ENCODE peak calls at places on chromosomes 16 and 17, in six cellular contexts. G is heart left ventricle, X is neural progenitor cell, N is testis, H is IMR-90, Q is A549. R is an unnamed sample.

GRCh38 chr16:57271063-57271345 is 13.5 kb downstream of the PLLP start:
- DNase-seq in G (no peak), X (no peak), N (no peak), H (no peak), Q (no peak), R (no peak)

GRCh38 chr17:77503916-77504651 is 363.3 kb downstream of the SEC14L1 start:
- DNase-seq in G (no peak), X (no peak), N (peak), H (no peak), Q (no peak), R (peak)

GRCh38 chr16:70419384-70420327 is 19.2 kb downstream of the ST3GAL2 start:
- DNase-seq in G (no peak), X (no peak), N (no peak), H (no peak), Q (no peak), R (no peak)

GRCh38 chr17:42484304-42484703 is 25.6 kb downstream of the ATP6V0A1 start:
- DNase-seq in G (no peak), X (no peak), N (no peak), H (no peak), Q (no peak), R (no peak)

GRCh38 chr16:12646490-12647274 is 157.0 kb downstream of the CPPED1 start:
- DNase-seq in G (no peak), X (no peak), N (no peak), H (no peak), Q (no peak), R (no peak)

GRCh38 chr17:38873646-38874380 is 4.0 kb downstream of the LASP1 start:
- DNase-seq in G (no peak), X (peak), N (no peak), H (no peak), Q (peak), R (peak)

GRCh38 chr17:67258836-67259468 is 14.0 kb upstream of the HELZ start:
- DNase-seq in G (no peak), X (no peak), N (no peak), H (no peak), Q (no peak), R (no peak)

GRCh38 chr16:86120982-86121242 is 221.9 kb downstream of the IRF8 start:
- DNase-seq in G (no peak), X (no peak), N (no peak), H (no peak), Q (no peak), R (no peak)

GRCh38 chr17:31663576-31663975 is 195.5 kb downstream of the COPRS start:
- DNase-seq in G (no peak), X (no peak), N (no peak), H (peak), Q (no peak), R (no peak)

GRCh38 chr16:85229869-85230416 is 117.7 kb upstream of the CIBAR2 start:
- DNase-seq in G (no peak), X (peak), N (no peak), H (no peak), Q (no peak), R (no peak)

GRCh38 chr16:85326794-85327181 is 214.5 kb upstream of the CIBAR2 start:
- DNase-seq in G (no peak), X (no peak), N (no peak), H (no peak), Q (no peak), R (no peak)

GRCh38 chr17:75041656-75042280 is 5.0 kb downstream of the ATP5PD start:
- DNase-seq in G (no peak), X (no peak), N (no peak), H (no peak), Q (no peak), R (no peak)

GRCh38 chr17:39235555-39236221 is 9.9 kb upstream of the STAC2 start:
- DNase-seq in G (no peak), X (peak), N (peak), H (peak), Q (peak), R (peak)

GRCh38 chr17:74386397-74386796 is 19.1 kb downstream of the GPR142 start:
- DNase-seq in G (peak), X (no peak), N (no peak), H (no peak), Q (no peak), R (no peak)

GRCh38 chr17:76725580-76726230 is 701 bp downstream of the JMJD6 start:
- DNase-seq in G (peak), X (no peak), N (peak), H (peak), Q (peak), R (peak)

GRCh38 chr17:73291260-73291801 is 20.5 kb downstream of the CDC42EP4 start:
- DNase-seq in G (peak), X (no peak), N (no peak), H (peak), Q (peak), R (peak)

GRCh38 chr17:4739122-4740024 is at the start of the genes CXCL16 and ZMYND15:
- DNase-seq in G (peak), X (peak), N (peak), H (no peak), Q (peak), R (peak)

GRCh38 chr17:2282297-2282873 is 21.2 kb downstream of the SMG6 start:
- DNase-seq in G (no peak), X (peak), N (no peak), H (peak), Q (peak), R (no peak)

GRCh38 chr16:55822280-55822810 is 10.6 kb downstream of the CES1 start:
- DNase-seq in G (no peak), X (no peak), N (no peak), H (no peak), Q (no peak), R (no peak)

GRCh38 chr17:15463363-15463762 is 4.1 kb downstream of the CDRT4 start:
- DNase-seq in G (peak), X (peak), N (peak), H (peak), Q (no peak), R (no peak)

GRCh38 chr16:3060339-3061127 is 4.9 kb upstream of the IL32 start:
- DNase-seq in G (no peak), X (no peak), N (no peak), H (no peak), Q (no peak), R (no peak)

GRCh38 chr17:56203430-56203829 is 50.2 kb downstream of the ANKFN1 start:
- DNase-seq in G (no peak), X (no peak), N (no peak), H (no peak), Q (peak), R (no peak)

GRCh38 chr16:17271687-17272086 is 199.1 kb downstream of the XYLT1 start:
- DNase-seq in G (no peak), X (no peak), N (peak), H (peak), Q (no peak), R (no peak)

GRCh38 chr17:19318611-19319010 is 43.9 kb downstream of the B9D1 start:
- DNase-seq in G (no peak), X (no peak), N (no peak), H (no peak), Q (no peak), R (peak)

GRCh38 chr17:42378597-42379594 is 9.3 kb downstream of the STAT3 start:
- DNase-seq in G (no peak), X (no peak), N (no peak), H (peak), Q (no peak), R (no peak)

GRCh38 chr17:35763767-35764122 is 3.1 kb downstream of the C17orf50 start:
- DNase-seq in G (no peak), X (no peak), N (no peak), H (no peak), Q (no peak), R (no peak)

GRCh38 chr17:39632153-39632941 is 4.6 kb upstream of the STARD3 start:
- DNase-seq in G (no peak), X (no peak), N (peak), H (no peak), Q (no peak), R (no peak)

GRCh38 chr17:42850964-42851363 is at the start of gene AOC3:
- DNase-seq in G (peak), X (no peak), N (peak), H (no peak), Q (no peak), R (peak)

GRCh38 chr17:75755990-75756389 is 9.0 kb downstream of the GALK1 start:
- DNase-seq in G (no peak), X (no peak), N (no peak), H (no peak), Q (no peak), R (no peak)

GRCh38 chr16:86854058-86854621 is 275.8 kb downstream of the FOXL1 start:
- DNase-seq in G (no peak), X (no peak), N (no peak), H (peak), Q (no peak), R (peak)

GRCh38 chr17:61088556-61088955 is 311.1 kb upstream of the TBX2 start:
- DNase-seq in G (no peak), X (no peak), N (no peak), H (peak), Q (no peak), R (no peak)

GRCh38 chr16:1790611-1791255 is 2.8 kb downstream of the IGFALS start:
- DNase-seq in G (peak), X (no peak), N (no peak), H (no peak), Q (no peak), R (peak)

GRCh38 chr16:10090816-10091215 is 91.4 kb downstream of the GRIN2A start:
- DNase-seq in G (no peak), X (no peak), N (no peak), H (no peak), Q (no peak), R (no peak)

GRCh38 chr17:72726936-72727335 is 365.6 kb downstream of the SLC39A11 start:
- DNase-seq in G (no peak), X (no peak), N (no peak), H (peak), Q (no peak), R (no peak)

GRCh38 chr17:29948460-29949185 is 7.2 kb downstream of the EFCAB5 start:
- DNase-seq in G (no peak), X (no peak), N (no peak), H (no peak), Q (no peak), R (no peak)

GRCh38 chr17:7018331-7018964 is 4.4 kb upstream of the BCL6B start:
- DNase-seq in G (peak), X (no peak), N (peak), H (no peak), Q (no peak), R (no peak)

GRCh38 chr16:89358030-89359005 is 132.0 kb downstream of the ANKRD11 start:
- DNase-seq in G (no peak), X (no peak), N (no peak), H (no peak), Q (no peak), R (peak)

GRCh38 chr16:89359296-89360147 is 130.8 kb downstream of the ANKRD11 start:
- DNase-seq in G (no peak), X (no peak), N (peak), H (no peak), Q (no peak), R (no peak)

GRCh38 chr16:89361756-89362155 is 128.6 kb downstream of the ANKRD11 start:
- DNase-seq in G (no peak), X (no peak), N (no peak), H (no peak), Q (no peak), R (no peak)

GRCh38 chr16:89363621-89364393 is 126.6 kb downstream of the ANKRD11 start:
- DNase-seq in G (no peak), X (peak), N (no peak), H (peak), Q (peak), R (no peak)

DNA sequence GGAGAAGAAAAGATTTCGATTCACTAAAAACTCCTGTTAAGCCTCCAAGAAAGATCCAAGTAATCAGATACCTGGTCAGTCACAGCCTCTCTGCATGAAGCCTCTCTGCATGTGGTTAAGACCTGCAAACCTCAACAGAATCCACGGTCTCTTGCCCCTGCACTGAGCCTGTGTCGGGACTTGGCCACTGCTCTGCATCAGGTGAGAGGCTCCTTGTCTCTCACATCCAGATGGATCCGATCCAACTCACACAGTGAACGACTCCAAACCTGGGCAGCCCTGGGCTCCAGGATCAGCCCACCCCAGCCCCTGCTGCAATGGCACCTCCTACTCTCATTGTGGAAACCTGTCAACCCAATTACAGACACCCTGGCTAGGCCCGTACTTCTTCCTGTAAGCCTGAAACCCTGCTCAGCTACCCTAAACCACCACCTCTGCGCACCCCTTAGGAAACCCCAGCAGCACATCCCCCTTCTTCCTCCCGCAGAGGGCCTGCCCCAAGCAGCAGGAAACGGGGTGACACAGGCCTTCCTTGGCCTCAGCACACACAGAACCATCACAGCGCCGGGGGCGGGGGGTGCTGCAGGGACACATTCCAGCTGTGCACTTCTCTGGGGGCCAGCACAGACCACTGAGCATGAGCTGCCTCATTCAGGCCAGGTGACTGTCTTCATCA is 129.5 kb downstream of the ANKRD11 start:
- DNase-seq in G (no peak), X (no peak), N (no peak), H (no peak), Q (no peak), R (peak)
- H3K27ac ChIP-seq in G (no peak), X (peak), N (no peak), H (no peak), Q (no peak), R (peak)

GRCh38 chr16:72172105-72173034 is at the start of gene PMFBP1:
- DNase-seq in G (peak), X (no peak), N (peak), H (peak), Q (peak), R (no peak)
- H3K27ac ChIP-seq in G (no peak), X (no peak), N (no peak), H (no peak), Q (no peak), R (no peak)

DNA sequence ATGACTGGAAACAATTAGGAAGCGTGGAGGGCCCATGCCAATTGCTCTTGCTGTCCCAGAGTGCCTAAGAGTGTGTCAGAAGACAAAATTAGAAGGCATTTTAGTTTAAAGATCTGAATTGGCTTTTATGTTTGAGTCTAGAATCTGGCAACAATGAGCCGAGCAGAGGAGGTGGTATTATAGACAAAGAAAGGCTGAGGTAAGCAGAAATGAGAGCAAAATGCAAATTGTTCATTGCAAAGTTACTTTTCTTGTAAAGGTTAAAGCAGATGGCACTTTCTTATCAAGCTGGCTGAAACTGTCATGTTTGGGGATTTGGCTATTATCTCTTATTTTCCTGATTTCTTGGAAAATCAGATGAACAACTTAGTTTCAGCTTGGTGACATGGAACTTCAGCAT is 3.3 kb downstream of the MYL4 start:
- DNase-seq in G (no peak), X (no peak), N (no peak), H (no peak), Q (no peak), R (no peak)
- H3K27ac ChIP-seq in G (no peak), X (no peak), N (no peak), H (no peak), Q (no peak), R (no peak)

DNA sequence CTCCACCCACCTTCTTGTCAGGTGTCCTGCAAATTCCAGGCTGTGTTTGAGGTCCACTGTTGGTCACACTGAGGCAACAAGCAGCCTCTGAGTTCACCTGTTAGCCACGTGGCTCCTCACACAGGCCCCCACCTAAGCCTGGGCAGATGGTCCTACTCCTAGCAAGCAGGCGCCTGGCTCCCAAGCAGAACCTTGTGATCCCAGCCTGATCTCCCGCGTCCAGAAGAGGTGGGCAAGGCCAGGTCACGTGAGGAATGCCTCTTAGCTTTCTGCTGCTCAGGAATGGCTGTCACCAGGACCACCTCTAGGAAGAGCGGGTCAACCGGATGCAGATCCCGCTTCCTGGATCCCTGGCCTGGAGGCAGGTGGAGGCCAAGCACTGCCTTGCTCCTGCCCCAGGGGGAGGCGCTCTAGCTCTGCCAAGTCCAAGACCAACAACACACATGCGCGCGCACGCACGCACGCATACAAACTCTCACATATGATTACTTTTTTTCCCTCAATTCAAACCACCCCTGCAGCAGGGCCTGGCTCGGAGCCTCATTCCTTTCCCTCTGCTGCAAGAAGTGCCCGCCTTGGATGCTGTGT is 9.5 kb downstream of the CYB561 start:
- DNase-seq in G (no peak), X (no peak), N (peak), H (no peak), Q (no peak), R (no peak)
- H3K27ac ChIP-seq in G (no peak), X (no peak), N (no peak), H (no peak), Q (no peak), R (no peak)

GRCh38 chr17:68385490-68386215 is 71.6 kb downstream of the WIPI1 start:
- DNase-seq in G (no peak), X (no peak), N (no peak), H (no peak), Q (no peak), R (no peak)

GRCh38 chr17:68391561-68392268 is 65.6 kb downstream of the WIPI1 start:
- DNase-seq in G (no peak), X (no peak), N (peak), H (no peak), Q (no peak), R (no peak)

GRCh38 chr17:68387485-68387884 is 69.8 kb downstream of the WIPI1 start:
- DNase-seq in G (no peak), X (no peak), N (no peak), H (no peak), Q (no peak), R (no peak)

GRCh38 chr17:68390888-68391545 is 66.3 kb downstream of the WIPI1 start:
- DNase-seq in G (no peak), X (peak), N (peak), H (peak), Q (no peak), R (no peak)

DNA sequence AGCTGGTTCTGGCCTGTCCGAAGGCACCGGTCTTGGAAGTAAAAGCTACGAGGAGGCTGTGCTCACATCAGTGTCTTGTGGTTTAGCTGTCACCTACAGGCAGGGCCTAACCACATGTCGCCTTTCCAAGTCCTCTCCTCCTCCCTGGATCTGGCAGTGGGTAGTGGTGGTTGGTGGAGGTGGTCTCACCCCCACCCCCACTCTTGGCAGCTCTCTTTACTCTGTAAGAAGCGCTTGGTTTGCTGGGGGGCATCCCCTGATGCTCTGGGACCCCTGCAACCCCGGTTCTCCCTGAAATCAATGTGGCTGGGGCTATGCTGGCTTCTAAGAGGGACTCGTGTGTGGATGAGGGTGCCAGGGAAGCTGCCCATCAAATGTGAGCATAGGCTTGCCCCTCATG is 68.3 kb downstream of the WIPI1 start:
- DNase-seq in G (no peak), X (no peak), N (no peak), H (no peak), Q (no peak), R (no peak)
- H3K27ac ChIP-seq in G (no peak), X (no peak), N (no peak), H (no peak), Q (no peak), R (no peak)

DNA sequence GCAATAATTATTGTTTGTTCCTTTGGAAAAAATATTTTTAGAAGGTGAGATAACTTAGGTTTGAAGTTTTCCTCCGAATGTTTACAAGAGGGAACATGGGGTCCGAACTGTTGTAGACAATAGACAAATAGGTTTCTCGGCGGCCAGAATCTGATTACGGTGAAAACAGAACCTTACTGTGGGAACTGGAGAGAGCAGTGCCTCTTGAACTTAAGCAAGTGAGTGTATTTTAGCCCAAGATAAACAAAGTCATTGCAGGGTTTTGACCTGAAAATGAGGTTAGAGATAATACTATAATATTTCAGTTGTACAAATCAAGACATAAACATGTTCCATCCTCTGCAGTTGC is 134.7 kb downstream of the ABCA8 start:
- DNase-seq in G (no peak), X (no peak), N (peak), H (no peak), Q (no peak), R (no peak)
- H3K27ac ChIP-seq in G (no peak), X (no peak), N (peak), H (no peak), Q (no peak), R (no peak)